ENCODE peak calls at places on chromosomes 16 and 17, in six cellular contexts. K, Y, X, E, A and Z are unnamed samples.

GRCh38 chr17:65058615-65059014 is 2.1 kb upstream of the GNA13 start:
- DNase-seq in Y (no peak), E (no peak), X (no peak), A (no peak), K (peak), Z (no peak)

GRCh38 chr16:6157806-6158205 is 1060.2 kb upstream of the EEF2KMT start:
- DNase-seq in X (no peak), A (no peak), E (no peak), K (no peak), Y (no peak), Z (no peak)

GRCh38 chr16:4313563-4314531 is 2.0 kb upstream of the GLIS2 start:
- DNase-seq in E (peak), A (no peak), X (peak), K (no peak), Y (no peak), Z (peak)

GRCh38 chr17:72467841-72468653 is 347.2 kb downstream of the SOX9 start:
- DNase-seq in X (peak), A (no peak), Y (no peak), E (peak), K (peak), Z (no peak)

GRCh38 chr17:20228410-20228809 is 219.3 kb downstream of the SPECC1 start:
- DNase-seq in X (no peak), E (no peak), A (no peak), Y (no peak), K (no peak), Z (no peak)

GRCh38 chr17:17693253-17693954 is 12.1 kb downstream of the RAI1 start:
- DNase-seq in X (peak), E (no peak), A (no peak), K (peak), Y (no peak), Z (peak)

GRCh38 chr17:56970974-56971373 is 7.0 kb upstream of the SCPEP1 start:
- DNase-seq in E (no peak), X (no peak), Y (no peak), A (no peak), K (no peak), Z (no peak)

GRCh38 chr17:3049705-3050295 is 13.6 kb downstream of the OR1D5 start:
- DNase-seq in Y (no peak), K (peak), E (no peak), X (no peak), A (no peak), Z (no peak)

GRCh38 chr17:16941643-16942042 is 30.3 kb downstream of the TNFRSF13B start:
- DNase-seq in Y (no peak), X (no peak), K (no peak), E (no peak), A (no peak), Z (no peak)

GRCh38 chr16:67714522-67714921 is 4.6 kb downstream of the GFOD2 start:
- DNase-seq in Y (no peak), X (no peak), A (no peak), E (no peak), K (no peak), Z (no peak)

GRCh38 chr17:6435968-6436367 is 1.0 kb upstream of the AIPL1 start:
- DNase-seq in A (peak), K (peak), Y (no peak), E (peak), X (peak), Z (peak)

GRCh38 chr17:75753514-75754377 is 11.2 kb downstream of the GALK1 start:
- DNase-seq in X (peak), E (peak), K (no peak), A (peak), Y (no peak), Z (peak)

GRCh38 chr16:2081685-2082084 is 33.9 kb downstream of the TSC2 start:
- DNase-seq in K (no peak), Y (no peak), A (no peak), E (no peak), X (no peak), Z (no peak)

GRCh38 chr17:39852239-39852638 is 11.9 kb downstream of the IKZF3 start:
- DNase-seq in K (no peak), X (no peak), Y (no peak), E (no peak), A (no peak), Z (no peak)

GRCh38 chr17:75601057-75601987 is 13.7 kb downstream of the MYO15B start:
- DNase-seq in E (peak), X (peak), A (peak), K (peak), Y (no peak), Z (peak)

GRCh38 chr16:89357460-89357859 is 132.9 kb downstream of the ANKRD11 start:
- DNase-seq in A (no peak), X (no peak), K (no peak), Y (no peak), E (no peak), Z (peak)

GRCh38 chr16:58123896-58124600 is 5.1 kb downstream of the CFAP20 start:
- DNase-seq in X (no peak), E (no peak), K (no peak), A (no peak), Y (no peak), Z (no peak)

GRCh38 chr16:523097-523741 is 4.3 kb upstream of the CAPN15 start:
- DNase-seq in X (peak), K (no peak), A (no peak), Y (no peak), E (no peak), Z (no peak)

GRCh38 chr17:59519132-59519531 is 46.3 kb upstream of the DHX40 start:
- DNase-seq in X (no peak), Y (no peak), E (no peak), A (no peak), K (no peak), Z (no peak)

GRCh38 chr17:78255029-78255656 is 23.7 kb downstream of the TMEM235 start:
- DNase-seq in X (no peak), K (no peak), A (no peak), Y (no peak), E (no peak), Z (no peak)

GRCh38 chr17:17121162-17121561 is 78.9 kb downstream of the MPRIP start:
- DNase-seq in X (no peak), E (no peak), K (no peak), A (no peak), Y (no peak), Z (no peak)

GRCh38 chr17:8766731-8767130 is 8.4 kb upstream of the SPDYE4 start:
- DNase-seq in X (no peak), E (no peak), K (peak), Y (no peak), A (no peak), Z (no peak)

GRCh38 chr17:38325221-38325851 is 18.4 kb downstream of the GPR179 start:
- DNase-seq in Y (no peak), A (no peak), K (no peak), X (no peak), E (no peak), Z (peak)

GRCh38 chr16:47565454-47565853 is 104.3 kb downstream of the PHKB start:
- DNase-seq in Y (no peak), K (peak), X (peak), E (peak), A (no peak), Z (no peak)

GRCh38 chr17:78563189-78564145 is 13.7 kb downstream of the DNAH17 start:
- DNase-seq in A (no peak), K (no peak), Y (no peak), X (peak), E (no peak), Z (no peak)

GRCh38 chr17:63657776-63658175 is 35.6 kb downstream of the MAP3K3 start:
- DNase-seq in Y (no peak), E (no peak), X (no peak), A (no peak), K (no peak), Z (no peak)

GRCh38 chr16:22035094-22035675 is 27.3 kb downstream of the MOSMO start:
- DNase-seq in E (no peak), Y (no peak), X (no peak), A (no peak), K (no peak), Z (no peak)

GRCh38 chr17:28347261-28347891 is 10.0 kb downstream of the POLDIP2 start:
- DNase-seq in E (no peak), X (no peak), A (no peak), K (peak), Y (peak), Z (no peak)

GRCh38 chr17:48429638-48430586 is at the start of gene SKAP1:
- DNase-seq in X (peak), Y (no peak), A (peak), K (no peak), E (no peak), Z (no peak)

GRCh38 chr17:36128411-36128978 is 24.9 kb downstream of the CCL4 start:
- DNase-seq in Y (no peak), E (no peak), K (no peak), A (no peak), X (no peak), Z (no peak)

GRCh38 chr16:86073763-86074493 is 175.0 kb downstream of the IRF8 start:
- DNase-seq in E (no peak), A (no peak), X (no peak), K (no peak), Y (no peak), Z (no peak)

GRCh38 chr16:86072328-86073102 is 173.6 kb downstream of the IRF8 start:
- DNase-seq in A (peak), E (peak), K (peak), Y (peak), X (peak), Z (peak)

GRCh38 chr16:86074651-86075487 is 175.9 kb downstream of the IRF8 start:
- DNase-seq in K (peak), E (peak), X (no peak), Y (no peak), A (no peak), Z (peak)

GRCh38 chr16:86071611-86072240 is 172.8 kb downstream of the IRF8 start:
- DNase-seq in A (no peak), K (no peak), X (no peak), Y (no peak), E (no peak), Z (no peak)

DNA sequence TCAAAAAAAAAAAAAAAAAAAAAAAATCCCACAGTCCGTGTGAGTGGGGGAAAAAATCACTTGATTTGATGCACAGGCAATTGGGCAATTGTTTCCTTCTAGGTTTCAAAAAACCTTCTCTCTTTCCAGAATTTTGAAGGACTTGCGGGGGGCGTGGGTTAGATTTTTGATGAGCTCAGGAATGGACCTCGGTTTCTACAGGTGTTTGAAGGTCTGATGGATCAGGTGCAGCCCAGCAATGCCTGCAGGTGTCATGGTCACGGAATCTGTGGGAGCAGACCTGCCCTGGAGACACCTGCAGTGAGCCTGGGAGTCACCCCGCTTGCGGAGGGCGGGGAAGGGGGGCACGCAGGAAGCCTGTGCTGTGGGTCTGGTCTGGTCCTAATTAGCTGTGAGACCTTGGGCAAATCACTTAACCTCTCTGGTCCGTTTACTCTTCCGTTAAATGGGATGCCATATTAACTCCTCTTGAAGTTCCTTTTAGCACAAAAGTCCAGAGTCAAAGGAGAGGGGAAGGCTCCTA is 174.2 kb downstream of the IRF8 start:
- DNase-seq in E (no peak), K (no peak), X (no peak), Y (no peak), A (no peak), Z (no peak)
- TF ChIP-seq CTCF in E (no peak), K (no peak), X (no peak), Y (no peak), A (peak), Z (peak)

GRCh38 chr17:40932608-40933007 is 4.8 kb downstream of the KRT23 start:
- DNase-seq in Y (peak), A (no peak), X (no peak), K (no peak), E (no peak), Z (no peak)
- TF ChIP-seq CTCF in Y (no peak), A (no peak), X (no peak), K (no peak), E (no peak), Z (no peak)

DNA sequence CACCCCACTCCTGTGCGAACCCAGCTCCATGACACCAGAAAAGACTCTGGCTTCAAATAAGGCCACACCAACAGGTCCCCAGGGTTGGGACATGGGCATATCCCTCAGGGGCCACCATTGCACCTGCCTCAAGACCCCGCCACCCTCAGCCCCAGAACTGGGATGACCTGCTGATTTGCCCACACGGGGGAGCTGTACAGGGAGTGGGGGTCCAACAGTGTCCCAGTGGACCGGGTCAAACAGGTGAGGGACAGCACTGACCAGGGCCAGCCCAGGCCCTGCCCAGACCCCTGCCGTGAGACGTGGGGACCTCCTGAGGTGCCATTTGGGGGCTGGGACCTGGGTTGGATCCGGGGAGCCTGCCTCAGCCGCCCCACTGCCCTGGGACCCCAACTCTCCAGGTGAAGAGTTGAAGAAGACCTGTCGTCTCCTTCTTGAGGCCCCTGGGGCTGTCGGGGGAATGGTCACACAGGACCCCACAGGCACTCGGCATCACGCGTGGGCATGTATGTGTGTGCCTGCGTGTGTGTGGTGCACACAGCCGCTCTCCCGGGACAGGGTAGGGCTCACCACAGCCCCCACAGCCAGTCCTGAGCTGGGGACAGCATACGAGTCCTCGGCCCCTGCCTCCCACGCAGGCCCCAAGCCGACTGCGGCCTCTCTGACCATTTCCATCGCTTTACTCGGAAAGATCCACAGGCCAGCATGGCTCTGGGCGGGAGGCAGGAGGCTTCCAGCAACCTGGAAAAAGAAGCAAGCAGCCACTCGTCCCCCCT is 34.2 kb upstream of the ZNF469 start:
- DNase-seq in K (no peak), E (no peak), Y (no peak), A (no peak), X (no peak), Z (no peak)
- TF ChIP-seq CTCF in K (no peak), E (no peak), Y (no peak), A (no peak), X (no peak), Z (no peak)

DNA sequence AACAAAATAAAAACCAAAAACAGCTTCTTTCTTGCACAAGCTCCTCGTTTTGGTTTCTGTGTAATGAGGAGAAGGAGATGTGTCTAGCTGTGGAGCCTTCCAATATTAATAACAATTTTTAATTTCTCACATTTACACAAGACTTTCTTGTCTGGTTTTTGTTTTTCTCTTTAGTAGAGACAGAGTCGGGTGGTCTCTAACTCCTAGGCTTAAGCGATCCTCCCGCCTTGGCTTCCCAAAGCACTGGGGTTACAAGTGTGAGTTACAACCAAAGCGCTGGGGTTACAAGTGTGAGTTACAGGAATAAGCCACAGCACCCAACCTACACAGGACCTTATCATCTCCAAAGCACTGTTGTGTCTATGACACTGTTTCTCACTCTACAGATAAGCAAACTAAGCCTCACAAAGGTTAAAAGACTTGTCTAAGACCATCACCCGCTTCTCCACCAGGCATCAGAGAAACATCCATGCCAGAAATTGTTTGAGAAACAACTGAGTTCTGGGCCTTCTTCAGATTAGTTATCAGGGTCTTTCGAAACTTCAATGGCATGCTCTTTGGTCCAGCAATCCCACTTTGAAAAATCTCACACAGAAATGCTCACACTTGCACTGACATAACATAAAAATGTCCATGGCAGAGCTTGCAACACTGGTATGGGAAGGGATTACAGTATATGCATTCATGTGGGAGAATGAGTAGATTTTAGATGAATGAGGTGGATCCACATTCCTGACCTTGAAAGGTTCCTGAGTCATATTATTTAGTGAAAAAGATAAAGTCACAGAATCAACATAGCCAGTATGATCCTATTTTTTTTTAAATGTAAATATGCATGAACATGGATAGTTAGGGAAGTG is 3.9 kb downstream of the ABAT start:
- DNase-seq in X (no peak), E (peak), Y (no peak), K (peak), A (no peak), Z (no peak)
- TF ChIP-seq CTCF in X (no peak), E (no peak), Y (no peak), K (no peak), A (no peak), Z (no peak)

GRCh38 chr17:1077536-1078061 is 80.7 kb downstream of the TIMM22 start:
- DNase-seq in E (no peak), X (no peak), A (no peak), K (no peak), Y (no peak), Z (no peak)

GRCh38 chr17:1076299-1076981 is 79.5 kb downstream of the TIMM22 start:
- DNase-seq in A (no peak), X (no peak), K (no peak), E (no peak), Y (no peak), Z (no peak)

GRCh38 chr17:1078062-1078711 is 81.3 kb downstream of the TIMM22 start:
- DNase-seq in X (no peak), E (no peak), K (no peak), Y (no peak), A (no peak), Z (no peak)

GRCh38 chr17:1074886-1075665 is 78.1 kb downstream of the TIMM22 start:
- DNase-seq in Y (no peak), K (no peak), X (peak), E (no peak), A (no peak), Z (no peak)

GRCh38 chr17:1076982-1077302 is 80.0 kb downstream of the TIMM22 start:
- DNase-seq in K (no peak), E (no peak), A (no peak), Y (no peak), X (no peak), Z (no peak)
- TF ChIP-seq CTCF in K (no peak), E (no peak), A (no peak), Y (no peak), X (no peak), Z (no peak)

GRCh38 chr17:42118545-42118944 is 2.6 kb downstream of the KAT2A start:
- DNase-seq in X (no peak), K (peak), Y (no peak), E (peak), A (no peak), Z (no peak)
- TF ChIP-seq CTCF in X (peak), K (peak), Y (peak), E (peak), A (peak), Z (peak)

GRCh38 chr17:79917902-79918484 is 78.8 kb upstream of the CBX4 start:
- DNase-seq in X (no peak), E (no peak), A (no peak), K (no peak), Y (no peak), Z (no peak)
- TF ChIP-seq CTCF in X (no peak), E (no peak), A (no peak), K (no peak), Y (no peak), Z (no peak)

GRCh38 chr17:49496183-49496865 is 1.2 kb downstream of the NGFR start:
- DNase-seq in X (peak), A (peak), K (peak), Y (no peak), E (peak), Z (peak)
- TF ChIP-seq CTCF in X (peak), A (peak), K (peak), Y (no peak), E (peak), Z (peak)

DNA sequence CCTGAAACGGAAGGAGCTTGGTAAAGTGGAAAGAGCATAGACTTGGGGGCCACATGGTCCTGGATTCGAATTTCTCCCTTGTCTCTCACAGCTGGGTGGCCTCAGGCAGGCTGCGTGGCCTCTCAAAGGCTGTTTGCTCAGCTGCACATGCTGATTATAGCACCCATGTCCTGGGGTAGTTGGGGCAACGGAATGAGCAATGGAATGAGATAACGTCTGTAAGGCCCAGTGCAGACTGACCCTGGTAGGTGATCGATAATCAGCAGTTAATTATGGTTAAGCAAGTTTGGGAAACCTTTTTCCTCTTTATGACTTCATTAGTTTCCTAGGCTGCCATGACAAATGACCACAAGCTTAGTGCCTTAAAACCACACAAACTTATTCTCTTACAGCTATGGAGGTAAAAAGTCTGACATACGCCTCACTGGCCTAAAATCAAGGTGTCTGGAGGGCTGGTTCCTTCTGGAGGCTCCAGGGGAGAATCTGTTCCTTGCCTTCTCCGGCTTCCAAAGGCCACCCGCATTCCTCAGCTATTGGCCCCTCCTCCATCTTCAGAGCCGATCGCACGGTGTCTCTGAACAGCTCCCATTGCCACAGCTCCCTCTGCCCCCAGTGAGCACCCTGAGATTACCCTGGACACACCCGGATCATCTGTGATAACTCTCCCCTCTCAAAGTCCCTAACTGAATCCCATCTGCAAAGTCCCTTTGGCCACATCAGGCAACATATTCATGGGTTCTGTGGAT is 294.9 kb upstream of the FOXF1 start:
- DNase-seq in X (no peak), A (no peak), K (no peak), Y (no peak), E (no peak), Z (no peak)
- TF ChIP-seq CTCF in X (no peak), A (no peak), K (no peak), Y (no peak), E (no peak), Z (no peak)